ENCODE peak calls at places on chromosomes 3 and 15, in eight cellular contexts. P, T, R, K, W, Z, S and N are unnamed samples.

GRCh38 chr3:33874815-33875214 is 76.4 kb downstream of the PDCD6IP start:
- DNase-seq in P (no peak), T (no peak), R (no peak), K (no peak), W (no peak), Z (no peak), S (no peak), N (no peak)

GRCh38 chr15:78203346-78204225 is 30.8 kb downstream of the ACSBG1 start:
- DNase-seq in P (no peak), T (no peak), R (no peak), K (no peak), W (no peak), Z (no peak), S (peak; percentile 61), N (no peak)

GRCh38 chr3:128052831-128053419 is 688 bp downstream of the SEC61A1 start:
- DNase-seq in P (peak; percentile 28), T (no peak), R (no peak), K (no peak), W (no peak), Z (no peak), S (no peak), N (no peak)

GRCh38 chr15:59420986-59421618 is 16.9 kb upstream of the FAM81A start:
- DNase-seq in P (peak; percentile 64), T (peak; percentile 6), R (no peak), K (no peak), W (no peak), Z (no peak), S (no peak), N (no peak)

GRCh38 chr15:85475711-85476110 is 95.3 kb downstream of the AKAP13 start:
- DNase-seq in P (no peak), T (no peak), R (no peak), K (no peak), W (no peak), Z (no peak), S (no peak), N (no peak)

GRCh38 chr3:126312326-126312725 is 44.9 kb downstream of the KLF15 start:
- DNase-seq in P (no peak), T (no peak), R (no peak), K (no peak), W (no peak), Z (no peak), S (no peak), N (peak; percentile 22)

GRCh38 chr3:115113367-115113766 is 33.7 kb downstream of the ZBTB20 start:
- DNase-seq in P (peak; percentile 62), T (no peak), R (no peak), K (peak; percentile 56), W (no peak), Z (no peak), S (no peak), N (no peak)

GRCh38 chr15:44394062-44394461 is 33.4 kb upstream of the CTDSPL2 start:
- DNase-seq in P (no peak), T (no peak), R (no peak), K (no peak), W (no peak), Z (no peak), S (no peak), N (no peak)

GRCh38 chr3:28140664-28141063 is 100.8 kb upstream of the CMC1 start:
- DNase-seq in P (no peak), T (no peak), R (no peak), K (no peak), W (no peak), Z (no peak), S (no peak), N (no peak)

GRCh38 chr15:75651810-75652543 is 4.3 kb downstream of the SNX33 start:
- DNase-seq in P (no peak), T (no peak), R (no peak), K (no peak), W (peak; percentile 20), Z (no peak), S (no peak), N (no peak)

GRCh38 chr3:127541320-127541719 is 49.2 kb downstream of the TPRA1 start:
- DNase-seq in P (no peak), T (no peak), R (no peak), K (no peak), W (no peak), Z (no peak), S (no peak), N (no peak)

GRCh38 chr15:76514292-76514691 is 177.7 kb downstream of the ISL2 start:
- DNase-seq in P (no peak), T (no peak), R (no peak), K (no peak), W (no peak), Z (no peak), S (no peak), N (no peak)

GRCh38 chr3:82745544-82745943 is 984.1 kb upstream of the GBE1 start:
- DNase-seq in P (no peak), T (peak; percentile 36), R (no peak), K (no peak), W (no peak), Z (no peak), S (no peak), N (no peak)

GRCh38 chr3:11651900-11652299 is 8.2 kb upstream of the VGLL4 start:
- DNase-seq in P (peak; percentile 77), T (peak; percentile 70), R (no peak), K (no peak), W (no peak), Z (no peak), S (no peak), N (no peak)

GRCh38 chr3:159488657-159489056 is 500.0 kb upstream of the IL12A start:
- DNase-seq in P (no peak), T (no peak), R (no peak), K (no peak), W (no peak), Z (no peak), S (no peak), N (no peak)

GRCh38 chr15:76844096-76844495 is 61.0 kb downstream of the SCAPER start:
- DNase-seq in P (no peak), T (no peak), R (no peak), K (no peak), W (no peak), Z (no peak), S (no peak), N (no peak)

GRCh38 chr3:151431940-151432339 is 28.9 kb downstream of the IGSF10 start:
- DNase-seq in P (peak; percentile 67), T (peak; percentile 85), R (no peak), K (no peak), W (peak; percentile 7), Z (no peak), S (no peak), N (no peak)

GRCh38 chr15:80105193-80105984 is 45.9 kb downstream of the ZFAND6 start:
- DNase-seq in P (peak; percentile 57), T (peak; percentile 84), R (no peak), K (no peak), W (no peak), Z (no peak), S (no peak), N (no peak)

GRCh38 chr3:18079739-18080138 is 337.3 kb upstream of the TBC1D5 start:
- DNase-seq in P (no peak), T (no peak), R (no peak), K (no peak), W (peak; percentile 55), Z (no peak), S (no peak), N (no peak)

GRCh38 chr15:40308844-40309189 is 1.1 kb upstream of the PLCB2 start:
- DNase-seq in P (no peak), T (no peak), R (peak; percentile 34), K (peak; percentile 70), W (no peak), Z (peak; percentile 80), S (no peak), N (peak; percentile 75)

GRCh38 chr3:150447631-150448465 is 39.8 kb downstream of the TSC22D2 start:
- DNase-seq in P (no peak), T (peak; percentile 76), R (no peak), K (no peak), W (no peak), Z (no peak), S (no peak), N (no peak)

GRCh38 chr3:96331341-96331740 is 483.1 kb upstream of the EPHA6 start:
- DNase-seq in P (no peak), T (peak; percentile 59), R (no peak), K (no peak), W (no peak), Z (no peak), S (no peak), N (no peak)

GRCh38 chr15:82044373-82045178 is 1.2 kb downstream of the MEX3B start:
- DNase-seq in P (peak; percentile 77), T (no peak), R (peak; percentile 26), K (peak; percentile 79), W (peak; percentile 8), Z (no peak), S (peak; percentile 44), N (peak; percentile 73)

GRCh38 chr3:177574232-177574856 is 377.1 kb upstream of the TBL1XR1 start:
- DNase-seq in P (peak; percentile 67), T (no peak), R (peak; percentile 59), K (no peak), W (no peak), Z (no peak), S (no peak), N (no peak)

GRCh38 chr3:132350814-132351213 is 33.6 kb downstream of the ACP3 start:
- DNase-seq in P (no peak), T (no peak), R (no peak), K (no peak), W (no peak), Z (no peak), S (no peak), N (no peak)
- H3K4me1 ChIP-seq in P (no peaks in the 10 kb centered on the region), T (peaks cover 13% of the 10 kb centered on the region), R (no peaks in the 10 kb centered on the region), K (no peaks in the 10 kb centered on the region), W (no peaks in the 10 kb centered on the region), Z (peaks cover 3% of the 10 kb centered on the region), S (peaks cover 7% of the 10 kb centered on the region), N (peaks cover 6% of the 10 kb centered on the region)

GRCh38 chr3:47854720-47855455 is 52.0 kb downstream of the DHX30 start:
- DNase-seq in P (no peak), T (no peak), R (no peak), K (no peak), W (no peak), Z (no peak), S (no peak), N (no peak)
- TF ChIP-seq CTCF in P (no peak), T (no peak), R (no peak), K (no peak), W (peak; percentile 21), Z (no peak), S (no peak), N (no peak)

GRCh38 chr3:168431436-168431835 is 335.7 kb upstream of the GOLIM4 start:
- DNase-seq in P (no peak), T (peak; percentile 48), R (no peak), K (no peak), W (no peak), Z (no peak), S (no peak), N (no peak)
- H3K27ac ChIP-seq in P (no peak overlapping the region), T (no peak overlapping the region), R (no peak overlapping the region), K (no peak overlapping the region), W (no peak overlapping the region), Z (no peak overlapping the region), S (no peak overlapping the region), N (no peak overlapping the region)

DNA sequence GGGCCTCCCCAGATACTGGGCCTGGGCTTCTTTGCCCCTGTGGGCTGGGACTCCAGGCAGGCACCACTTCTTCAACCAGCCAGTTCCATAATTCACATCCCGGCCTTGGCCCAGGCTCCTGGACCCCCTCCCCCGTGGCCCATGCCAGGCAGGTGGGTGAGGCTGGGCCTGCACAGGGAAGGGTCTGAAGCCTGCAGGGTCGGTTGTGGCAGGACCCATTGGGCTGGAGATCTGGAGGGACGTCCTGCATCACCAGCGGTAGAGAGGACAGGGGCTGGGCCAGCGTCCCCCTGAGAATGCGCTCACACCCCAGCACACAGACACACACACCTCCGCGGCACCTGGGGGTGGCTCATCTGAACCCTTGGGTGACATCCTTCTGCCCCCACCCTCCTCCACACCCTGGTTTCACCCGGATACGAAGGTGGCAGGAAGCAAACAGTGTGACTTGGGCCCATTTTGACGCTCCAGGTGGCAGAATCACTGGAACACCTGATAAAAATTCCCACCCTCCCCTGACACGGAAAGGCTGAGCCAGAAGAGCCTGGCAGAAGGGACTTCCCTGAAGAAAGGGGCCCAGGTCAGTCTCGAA is 15.4 kb downstream of the ZDHHC19 start:
- DNase-seq in P (no peak), T (no peak), R (no peak), K (no peak), W (no peak), Z (no peak), S (no peak), N (peak; percentile 71)
- H3K4me1 ChIP-seq in P (no peaks in the 10 kb centered on the region), T (no peaks in the 10 kb centered on the region), R (peaks cover 39% of the 10 kb centered on the region), K (no peaks in the 10 kb centered on the region), W (peaks cover 15% of the 10 kb centered on the region), Z (peaks cover 21% of the 10 kb centered on the region), S (peaks cover 33% of the 10 kb centered on the region), N (peaks cover 6% of the 10 kb centered on the region)